ENCODE peak calls at places on chromosomes 5 and 9, in eight cellular contexts. O, B, V, D, I, N, W and X are unnamed samples.

GRCh38 chr5:127785098-127785927 is 82.1 kb downstream of the CCDC192 start:
- DNase-seq in O (no peak), B (no peak), V (no peak), D (no peak), I (peak), N (no peak), W (no peak), X (no peak)

GRCh38 chr5:163248856-163249255 is 188.5 kb upstream of the CCNG1 start:
- DNase-seq in O (no peak), B (no peak), V (no peak), D (no peak), I (no peak), N (no peak), W (no peak), X (no peak)

GRCh38 chr5:176596689-176597416 is 13.1 kb downstream of the GPRIN1 start:
- DNase-seq in O (peak), B (no peak), V (peak), D (peak), I (peak), N (no peak), W (peak), X (no peak)

GRCh38 chr9:14779566-14780022 is 57.1 kb upstream of the CER1 start:
- DNase-seq in O (no peak), B (no peak), V (no peak), D (no peak), I (no peak), N (no peak), W (no peak), X (no peak)

GRCh38 chr5:10323588-10324488 is 16.1 kb upstream of the CMBL start:
- DNase-seq in O (no peak), B (no peak), V (no peak), D (no peak), I (no peak), N (no peak), W (no peak), X (peak)

GRCh38 chr5:83149671-83150070 is 72.3 kb downstream of the XRCC4 start:
- DNase-seq in O (no peak), B (no peak), V (no peak), D (peak), I (no peak), N (no peak), W (no peak), X (no peak)

GRCh38 chr5:103469288-103470065 is 93.1 kb downstream of the NUDT12 start:
- DNase-seq in O (no peak), B (no peak), V (no peak), D (no peak), I (no peak), N (no peak), W (no peak), X (no peak)

GRCh38 chr5:113005454-113005853 is 28.9 kb downstream of the DCP2 start:
- DNase-seq in O (no peak), B (peak), V (no peak), D (no peak), I (no peak), N (no peak), W (no peak), X (no peak)

GRCh38 chr5:179154991-179155955 is 95.1 kb downstream of the ZNF354C start:
- DNase-seq in O (no peak), B (no peak), V (no peak), D (no peak), I (no peak), N (no peak), W (no peak), X (peak)

GRCh38 chr9:108290839-108291585 is 564.8 kb downstream of the ACTL7B start:
- DNase-seq in O (no peak), B (no peak), V (no peak), D (no peak), I (no peak), N (no peak), W (no peak), X (no peak)

GRCh38 chr9:91179237-91180138 is 182.2 kb downstream of the AUH start:
- DNase-seq in O (no peak), B (no peak), V (no peak), D (no peak), I (no peak), N (no peak), W (no peak), X (no peak)

GRCh38 chr5:111069839-111070238 is 1.7 kb upstream of the TSLP start:
- DNase-seq in O (no peak), B (no peak), V (no peak), D (no peak), I (no peak), N (no peak), W (no peak), X (no peak)

GRCh38 chr5:83764101-83764500 is 43.4 kb upstream of the HAPLN1 start:
- DNase-seq in O (no peak), B (no peak), V (no peak), D (no peak), I (no peak), N (no peak), W (no peak), X (no peak)

GRCh38 chr5:124880903-124881302 is 134.5 kb upstream of the ZNF608 start:
- DNase-seq in O (no peak), B (no peak), V (no peak), D (no peak), I (no peak), N (no peak), W (no peak), X (no peak)

GRCh38 chr9:105921057-105921721 is 226.8 kb downstream of the TMEM38B start:
- DNase-seq in O (no peak), B (no peak), V (no peak), D (no peak), I (no peak), N (no peak), W (no peak), X (no peak)

GRCh38 chr5:132046915-132047314 is 13.5 kb upstream of the IL3 start:
- DNase-seq in O (no peak), B (no peak), V (no peak), D (no peak), I (no peak), N (no peak), W (no peak), X (no peak)

GRCh38 chr5:176784218-176785165 is 25.9 kb upstream of the UNC5A start:
- DNase-seq in O (no peak), B (no peak), V (no peak), D (no peak), I (no peak), N (no peak), W (no peak), X (no peak)

GRCh38 chr9:28365736-28366135 is 792.5 kb upstream of the C9orf72 start:
- DNase-seq in O (no peak), B (no peak), V (no peak), D (no peak), I (no peak), N (no peak), W (no peak), X (no peak)

GRCh38 chr5:75510417-75510835 is 1.0 kb downstream of the CERT1 start:
- DNase-seq in O (no peak), B (no peak), V (no peak), D (no peak), I (no peak), N (no peak), W (no peak), X (no peak)

GRCh38 chr9:121836382-121836885 is 185.0 kb downstream of the DAB2IP start:
- DNase-seq in O (no peak), B (no peak), V (no peak), D (no peak), I (no peak), N (no peak), W (no peak), X (no peak)

GRCh38 chr5:54360089-54360488 is 49.7 kb upstream of the ARL15 start:
- DNase-seq in O (no peak), B (no peak), V (no peak), D (peak), I (no peak), N (no peak), W (no peak), X (no peak)

GRCh38 chr5:113378960-113379541 is 55.7 kb downstream of the TSSK1B start:
- DNase-seq in O (peak), B (peak), V (peak), D (peak), I (peak), N (no peak), W (peak), X (peak)

GRCh38 chr5:81397169-81397568 is 3.2 kb upstream of the ACOT12 start:
- DNase-seq in O (no peak), B (no peak), V (no peak), D (no peak), I (no peak), N (no peak), W (no peak), X (no peak)

GRCh38 chr9:127451681-127452480 is 571 bp downstream of the LRSAM1 start:
- DNase-seq in O (peak), B (peak), V (no peak), D (peak), I (peak), N (no peak), W (no peak), X (peak)

GRCh38 chr9:33172256-33172678 is 5.1 kb upstream of the B4GALT1 start:
- DNase-seq in O (no peak), B (no peak), V (no peak), D (no peak), I (no peak), N (no peak), W (no peak), X (no peak)

GRCh38 chr9:77523891-77524290 is 124.2 kb downstream of the GNA14 start:
- DNase-seq in O (no peak), B (no peak), V (no peak), D (no peak), I (no peak), N (no peak), W (no peak), X (no peak)

GRCh38 chr5:67246108-67246507 is 49.5 kb upstream of the CD180 start:
- DNase-seq in O (peak), B (peak), V (no peak), D (peak), I (peak), N (no peak), W (no peak), X (peak)

GRCh38 chr5:37792976-37793328 is 46.9 kb downstream of the GDNF start:
- DNase-seq in O (no peak), B (no peak), V (no peak), D (no peak), I (no peak), N (no peak), W (no peak), X (no peak)

GRCh38 chr9:124271660-124272059 is 13.9 kb downstream of the NEK6 start:
- DNase-seq in O (no peak), B (no peak), V (no peak), D (no peak), I (no peak), N (no peak), W (no peak), X (peak)

GRCh38 chr5:155434267-155434666 is 420.7 kb downstream of the KIF4B start:
- DNase-seq in O (no peak), B (no peak), V (no peak), D (no peak), I (no peak), N (no peak), W (no peak), X (no peak)

GRCh38 chr5:58491216-58491892 is at the start of gene GAPT:
- DNase-seq in O (no peak), B (peak), V (no peak), D (no peak), I (no peak), N (no peak), W (no peak), X (no peak)

GRCh38 chr5:16937503-16938161 is 1.5 kb upstream of the MYO10 start:
- DNase-seq in O (no peak), B (no peak), V (no peak), D (no peak), I (no peak), N (no peak), W (no peak), X (no peak)

GRCh38 chr5:124867064-124867707 is 120.7 kb upstream of the ZNF608 start:
- DNase-seq in O (no peak), B (no peak), V (no peak), D (no peak), I (no peak), N (no peak), W (no peak), X (no peak)

GRCh38 chr5:135950611-135951010 is 4.2 kb downstream of the LECT2 start:
- DNase-seq in O (no peak), B (no peak), V (no peak), D (no peak), I (no peak), N (no peak), W (no peak), X (no peak)

GRCh38 chr5:115544371-115545064 is at the start of gene FEM1C:
- DNase-seq in O (peak), B (peak), V (peak), D (peak), I (peak), N (peak), W (peak), X (peak)

GRCh38 chr5:135833961-135834638 is 363 bp upstream of the SLC25A48 start:
- DNase-seq in O (no peak), B (no peak), V (no peak), D (no peak), I (no peak), N (no peak), W (no peak), X (peak)